ENCODE peak calls at places on chromosomes 4 and X, in ten cellular contexts. A is neural progenitor cell, O is upper lobe of right lung, R is lower lobe of right lung, S is endothelial cell of umbilical vein, I is GM23338, U is endodermal cell, V is stomach, F is ascending aorta, J is IMR-90. K is an unnamed sample. For H3K4me1, the result is how much of the 10 kb centered on the place peaks cover.

GRCh38 chr4:59966758-59967157 is 1233.4 kb upstream of the ADGRL3 start:
- DNase-seq in A (no peak), O (no peak), S (no peak), V (no peak), J (no peak), R (no peak), U (no peak), F (no peak), I (no peak), K (no peak)

GRCh38 chrX:12970691-12971202 is 4.2 kb upstream of the TMSB4X start:
- DNase-seq in A (peak), S (peak), I (peak), F (peak), O (no peak), U (peak), R (no peak), V (no peak), J (peak), K (no peak)

GRCh38 chr4:155066871-155067270 is 141.6 kb upstream of the NPY2R start:
- DNase-seq in I (no peak), S (no peak), F (no peak), U (no peak), R (no peak), A (no peak), J (no peak), O (no peak), V (no peak), K (no peak)

GRCh38 chr4:53802500-53802899 is 211.2 kb upstream of the LNX1 start:
- DNase-seq in R (no peak), S (no peak), I (no peak), J (no peak), U (no peak), F (no peak), O (no peak), V (peak), A (no peak), K (no peak)

GRCh38 chrX:11944486-11944885 is 186.4 kb downstream of the MSL3 start:
- DNase-seq in A (peak), V (no peak), S (peak), O (no peak), I (peak), U (peak), F (no peak), R (no peak), J (peak), K (no peak)

GRCh38 chr4:153191795-153192363 is 12.4 kb upstream of the TRIM2 start:
- DNase-seq in V (no peak), A (no peak), S (no peak), U (no peak), O (no peak), I (no peak), R (no peak), J (no peak), F (no peak), K (no peak)

GRCh38 chr4:20251796-20252655 is at the start of gene SLIT2:
- DNase-seq in I (peak), O (peak), V (peak), J (peak), A (peak), S (peak), U (peak), F (peak), R (peak), K (peak)

GRCh38 chrX:16566571-16566970 is 83.4 kb upstream of the S100G start:
- DNase-seq in J (no peak), O (no peak), A (peak), R (no peak), F (no peak), U (no peak), I (no peak), V (no peak), S (no peak), K (no peak)

GRCh38 chrX:123171781-123172180 is 12.3 kb upstream of the GRIA3 start:
- DNase-seq in V (no peak), S (peak), F (no peak), U (no peak), O (no peak), I (no peak), R (no peak), A (no peak), J (no peak), K (no peak)

GRCh38 chr4:81786063-81786763 is 314.5 kb upstream of the RASGEF1B start:
- DNase-seq in R (no peak), J (no peak), S (peak), U (no peak), I (no peak), F (no peak), V (no peak), O (no peak), A (no peak), K (no peak)

GRCh38 chrX:44996282-44996681 is 123.3 kb downstream of the KDM6A start:
- DNase-seq in R (no peak), O (no peak), I (no peak), J (no peak), U (no peak), F (no peak), S (no peak), V (no peak), A (no peak), K (no peak)

GRCh38 chrX:107935200-107935599 is 47.0 kb downstream of the TEX13B start:
- DNase-seq in R (no peak), J (peak), A (no peak), S (peak), O (no peak), V (no peak), U (no peak), F (no peak), I (peak), K (no peak)

GRCh38 chr4:74671074-74671698 is 123.1 kb downstream of the BTC start:
- DNase-seq in J (peak), R (no peak), A (peak), F (no peak), S (peak), V (peak), O (no peak), I (peak), U (peak), K (no peak)

GRCh38 chr4:146179784-146180405 is 4.4 kb downstream of the LSM6 start:
- DNase-seq in F (no peak), S (no peak), A (no peak), V (no peak), J (no peak), R (no peak), O (no peak), U (peak), I (peak), K (no peak)
- H3K4me1 ChIP-seq in F (under half), S (under half), A (under half), V (under half), J (under half), R (under half), O (under half), U (under half), I (under half), K (under half)

DNA sequence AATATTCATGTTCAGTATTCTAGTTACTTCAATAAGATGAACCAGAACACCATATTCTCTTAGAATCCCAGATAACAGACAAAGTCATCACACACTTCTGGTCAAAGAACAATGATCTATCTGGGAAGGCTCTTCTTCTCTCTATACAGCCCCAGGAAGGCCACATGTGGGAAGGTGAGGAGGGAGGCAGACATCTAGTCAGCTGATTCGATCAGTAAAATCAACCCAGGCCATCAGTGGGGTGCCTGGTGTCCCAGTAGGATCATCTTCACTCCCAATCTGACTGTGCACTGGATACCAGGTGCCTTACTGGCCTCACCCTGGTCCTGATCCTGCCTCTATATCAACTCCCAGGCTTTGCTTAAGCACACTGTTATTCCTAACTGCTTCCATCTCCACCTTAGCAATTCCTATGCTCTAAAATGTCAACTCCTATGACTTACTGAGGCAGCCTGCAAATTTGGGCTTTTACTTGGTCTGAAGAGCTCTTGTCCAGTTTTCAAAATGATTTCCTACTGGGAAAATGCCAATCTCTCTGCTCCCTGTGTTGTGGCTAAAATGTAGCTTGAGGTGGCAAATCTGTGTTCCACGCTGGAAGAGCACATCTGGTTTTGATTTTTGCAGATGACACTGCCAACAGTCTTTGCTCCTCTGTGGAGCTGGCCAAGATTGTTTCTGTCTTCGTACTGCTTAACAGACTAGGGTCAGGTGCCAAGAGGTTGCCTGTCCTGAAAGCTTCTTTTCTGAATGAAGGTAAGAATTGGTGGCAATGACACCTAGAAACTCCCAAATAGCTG is 128.7 kb downstream of the MGST2 start:
- DNase-seq in A (no peak), U (no peak), I (no peak), V (no peak), R (no peak), S (no peak), J (peak), F (no peak), O (no peak), K (no peak)
- H3K4me3 ChIP-seq in A (no peak), U (no peak), I (no peak), V (no peak), R (no peak), S (no peak), J (no peak), F (no peak), O (no peak), K (no peak)

GRCh38 chrX:70479970-70480659 is 35.5 kb downstream of the DLG3 start:
- DNase-seq in S (peak), V (peak), I (peak), R (no peak), U (peak), F (no peak), J (no peak), A (peak), O (no peak), K (no peak)
- H3K27ac ChIP-seq in S (no peak), V (peak), I (no peak), R (peak), U (no peak), F (peak), J (peak), A (peak), O (no peak), K (no peak)

DNA sequence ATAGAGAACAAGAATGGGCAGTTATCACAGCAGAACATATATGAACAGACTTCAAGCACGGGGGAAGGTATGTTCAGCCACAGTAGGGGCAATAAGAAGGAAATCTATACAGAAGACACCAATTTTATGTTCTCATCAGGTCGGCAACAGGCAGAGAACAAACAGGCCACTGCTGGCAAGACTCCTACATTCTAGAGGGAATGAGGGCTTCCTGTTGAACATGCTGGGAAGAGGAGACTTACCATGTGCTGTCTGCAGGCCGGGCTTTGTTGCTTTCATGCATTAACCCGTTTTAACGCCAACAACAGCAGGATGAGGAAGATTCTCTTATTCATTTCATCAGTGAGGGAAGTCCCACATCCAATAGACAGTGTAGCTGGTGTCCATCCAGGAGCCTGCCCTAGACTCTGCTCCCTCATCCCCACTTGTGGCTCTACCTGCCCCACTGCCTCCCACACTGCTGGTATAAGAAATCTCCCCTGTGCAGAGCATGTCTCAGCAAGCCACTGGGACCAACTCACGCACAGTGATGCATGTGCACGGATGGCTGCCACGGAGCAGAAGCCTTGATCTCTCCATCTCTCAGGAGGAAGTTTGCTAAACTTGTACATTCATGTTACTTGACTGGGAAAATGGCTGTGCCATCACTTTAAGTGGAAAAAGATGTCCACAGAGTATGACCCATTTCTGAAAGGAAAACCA is 84.5 kb downstream of the ACOX3 start:
- DNase-seq in J (peak), A (no peak), R (no peak), U (peak), F (peak), S (peak), O (peak), V (no peak), I (no peak), K (no peak)
- H3K4me1 ChIP-seq in J (under half), A (under half), R (under half), U (under half), F (under half), S (under half), O (under half), V (under half), I (under half), K (under half)

DNA sequence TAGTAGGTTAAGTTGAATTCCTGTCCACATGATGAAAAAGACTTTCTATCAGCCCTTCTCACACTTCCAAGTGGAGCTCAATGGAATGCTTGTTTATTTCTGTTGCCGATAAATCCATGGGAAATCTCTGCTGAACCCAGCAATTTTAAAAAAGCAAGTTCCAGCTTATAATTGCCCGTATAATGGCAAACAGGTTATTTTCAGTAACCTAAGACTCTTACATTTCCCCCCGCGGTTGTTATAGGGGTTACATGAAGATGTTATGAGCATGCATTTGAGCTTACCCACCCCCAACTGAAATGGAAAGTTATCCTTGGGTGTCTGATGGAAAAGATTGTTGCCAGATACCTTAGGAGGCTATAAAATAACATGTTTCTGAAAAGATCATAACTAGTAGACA is 136.2 kb downstream of the PALLD start:
- DNase-seq in I (no peak), O (no peak), S (no peak), V (no peak), J (no peak), F (no peak), A (no peak), U (no peak), R (no peak), K (no peak)
- H3K4me3 ChIP-seq in I (peak), O (peak), S (no peak), V (no peak), J (no peak), F (peak), A (peak), U (peak), R (peak), K (no peak)

GRCh38 chrX:24673424-24673823 is 20.3 kb upstream of the POLA1 start:
- DNase-seq in O (no peak), F (no peak), R (no peak), S (no peak), I (peak), J (no peak), U (no peak), A (no peak), V (no peak), K (no peak)
- H3K27ac ChIP-seq in O (no peak), F (no peak), R (no peak), S (no peak), I (no peak), J (no peak), U (peak), A (no peak), V (no peak), K (no peak)

GRCh38 chr4:87053802-87054767 is 119.3 kb downstream of the AFF1 start:
- DNase-seq in V (no peak), I (no peak), A (no peak), S (peak), J (no peak), F (no peak), O (no peak), U (no peak), R (no peak), K (no peak)
- H3K4me1 ChIP-seq in V (under half), I (under half), A (half or more), S (under half), J (under half), F (under half), O (half or more), U (under half), R (half or more), K (half or more)

K was measured in left lung.